ENCODE peak calls at places on chromosomes 6 and 20, in eight cellular contexts. One of them, this sample, is unnamed.

GRCh38 chr6:155544677-155545076 is 89.0 kb upstream of the NOX3 start:
- DNase-seq in IMR-90: no peak
- DNase-seq in PC-9: no peak
- DNase-seq in lung: no peak
- DNase-seq in cardiac muscle cell: no peak
- DNase-seq in colonic mucosa: no peak
- DNase-seq in right lobe of liver: no peak
- DNase-seq in CD8-positive, alpha-beta T cell: no peak
- DNase-seq in this sample: no peak

GRCh38 chr6:131255911-131256310 is 120.6 kb downstream of the AKAP7 start:
- DNase-seq in IMR-90: no peak
- DNase-seq in PC-9: peak; percentile 54
- DNase-seq in lung: no peak
- DNase-seq in cardiac muscle cell: no peak
- DNase-seq in colonic mucosa: no peak
- DNase-seq in right lobe of liver: no peak
- DNase-seq in CD8-positive, alpha-beta T cell: no peak
- DNase-seq in this sample: no peak

GRCh38 chr20:53493201-53493908 is 100.3 kb downstream of the ZNF217 start:
- DNase-seq in IMR-90: no peak
- DNase-seq in PC-9: no peak
- DNase-seq in lung: no peak
- DNase-seq in cardiac muscle cell: peak; percentile 4
- DNase-seq in colonic mucosa: no peak
- DNase-seq in right lobe of liver: no peak
- DNase-seq in CD8-positive, alpha-beta T cell: no peak
- DNase-seq in this sample: no peak

GRCh38 chr6:19452495-19452894 is 384.7 kb upstream of the ID4 start:
- DNase-seq in IMR-90: no peak
- DNase-seq in PC-9: no peak
- DNase-seq in lung: no peak
- DNase-seq in cardiac muscle cell: no peak
- DNase-seq in colonic mucosa: no peak
- DNase-seq in right lobe of liver: no peak
- DNase-seq in CD8-positive, alpha-beta T cell: no peak
- DNase-seq in this sample: no peak

GRCh38 chr6:163814494-163815364 is 400.2 kb downstream of the QKI start:
- DNase-seq in IMR-90: peak; percentile 88
- DNase-seq in PC-9: no peak
- DNase-seq in lung: no peak
- DNase-seq in cardiac muscle cell: peak; percentile 52
- DNase-seq in colonic mucosa: no peak
- DNase-seq in right lobe of liver: no peak
- DNase-seq in CD8-positive, alpha-beta T cell: no peak
- DNase-seq in this sample: no peak

GRCh38 chr20:32920066-32920465 is 61.3 kb downstream of the EFCAB8 start:
- DNase-seq in IMR-90: no peak
- DNase-seq in PC-9: no peak
- DNase-seq in lung: peak; percentile 26
- DNase-seq in cardiac muscle cell: no peak
- DNase-seq in colonic mucosa: no peak
- DNase-seq in right lobe of liver: no peak
- DNase-seq in CD8-positive, alpha-beta T cell: no peak
- DNase-seq in this sample: no peak

GRCh38 chr6:16273266-16273665 is 34.9 kb downstream of the GMPR start:
- DNase-seq in IMR-90: peak; percentile 61
- DNase-seq in PC-9: no peak
- DNase-seq in lung: no peak
- DNase-seq in cardiac muscle cell: peak; percentile 77
- DNase-seq in colonic mucosa: no peak
- DNase-seq in right lobe of liver: no peak
- DNase-seq in CD8-positive, alpha-beta T cell: no peak
- DNase-seq in this sample: no peak

GRCh38 chr6:130625825-130626500 is 201.2 kb upstream of the SMLR1 start:
- DNase-seq in IMR-90: peak; percentile 44
- DNase-seq in PC-9: no peak
- DNase-seq in lung: no peak
- DNase-seq in cardiac muscle cell: peak; percentile 17
- DNase-seq in colonic mucosa: no peak
- DNase-seq in right lobe of liver: no peak
- DNase-seq in CD8-positive, alpha-beta T cell: no peak
- DNase-seq in this sample: no peak

GRCh38 chr6:29553268-29554057 is 6.1 kb downstream of the UBD start:
- DNase-seq in IMR-90: peak; percentile 54
- DNase-seq in PC-9: no peak
- DNase-seq in lung: peak; percentile 77
- DNase-seq in cardiac muscle cell: peak; percentile 84
- DNase-seq in colonic mucosa: peak; percentile 47
- DNase-seq in right lobe of liver: peak; percentile 54
- DNase-seq in CD8-positive, alpha-beta T cell: no peak
- DNase-seq in this sample: peak; percentile 43

GRCh38 chr6:104566411-104566810 is 293.3 kb downstream of the HACE1 start:
- DNase-seq in IMR-90: no peak
- DNase-seq in PC-9: no peak
- DNase-seq in lung: no peak
- DNase-seq in cardiac muscle cell: no peak
- DNase-seq in colonic mucosa: no peak
- DNase-seq in right lobe of liver: no peak
- DNase-seq in CD8-positive, alpha-beta T cell: no peak
- DNase-seq in this sample: no peak

GRCh38 chr6:147023581-147023980 is 180.6 kb upstream of the STXBP5 start:
- DNase-seq in IMR-90: peak; percentile 11
- DNase-seq in PC-9: no peak
- DNase-seq in lung: no peak
- DNase-seq in cardiac muscle cell: no peak
- DNase-seq in colonic mucosa: no peak
- DNase-seq in right lobe of liver: no peak
- DNase-seq in CD8-positive, alpha-beta T cell: no peak
- DNase-seq in this sample: no peak

GRCh38 chr6:9138856-9139426 is 703.6 kb upstream of the SLC35B3 start:
- DNase-seq in IMR-90: peak; percentile 28
- DNase-seq in PC-9: no peak
- DNase-seq in lung: no peak
- DNase-seq in cardiac muscle cell: no peak
- DNase-seq in colonic mucosa: no peak
- DNase-seq in right lobe of liver: no peak
- DNase-seq in CD8-positive, alpha-beta T cell: no peak
- DNase-seq in this sample: no peak

GRCh38 chr6:165883851-165884640 is 221.0 kb upstream of the PDE10A start:
- DNase-seq in IMR-90: peak; percentile 59
- DNase-seq in PC-9: no peak
- DNase-seq in lung: no peak
- DNase-seq in cardiac muscle cell: peak; percentile 22
- DNase-seq in colonic mucosa: no peak
- DNase-seq in right lobe of liver: no peak
- DNase-seq in CD8-positive, alpha-beta T cell: no peak
- DNase-seq in this sample: no peak

GRCh38 chr6:31144296-31144969 is 5.6 kb upstream of the PSORS1C2 start:
- DNase-seq in IMR-90: no peak
- DNase-seq in PC-9: no peak
- DNase-seq in lung: no peak
- DNase-seq in cardiac muscle cell: no peak
- DNase-seq in colonic mucosa: peak; percentile 86
- DNase-seq in right lobe of liver: no peak
- DNase-seq in CD8-positive, alpha-beta T cell: no peak
- DNase-seq in this sample: no peak

GRCh38 chr6:119171442-119171841 is 93.0 kb upstream of the FAM184A start:
- DNase-seq in IMR-90: no peak
- DNase-seq in PC-9: no peak
- DNase-seq in lung: no peak
- DNase-seq in cardiac muscle cell: no peak
- DNase-seq in colonic mucosa: no peak
- DNase-seq in right lobe of liver: no peak
- DNase-seq in CD8-positive, alpha-beta T cell: no peak
- DNase-seq in this sample: no peak

GRCh38 chr20:33803921-33804337 is 7.2 kb upstream of the CHMP4B start:
- DNase-seq in IMR-90: peak; percentile 83
- DNase-seq in PC-9: peak; percentile 72
- DNase-seq in lung: no peak
- DNase-seq in cardiac muscle cell: peak; percentile 85
- DNase-seq in colonic mucosa: no peak
- DNase-seq in right lobe of liver: no peak
- DNase-seq in CD8-positive, alpha-beta T cell: no peak
- DNase-seq in this sample: no peak

GRCh38 chr6:130583268-130583667 is 217.5 kb downstream of the TMEM200A start:
- DNase-seq in IMR-90: no peak
- DNase-seq in PC-9: no peak
- DNase-seq in lung: no peak
- DNase-seq in cardiac muscle cell: no peak
- DNase-seq in colonic mucosa: no peak
- DNase-seq in right lobe of liver: no peak
- DNase-seq in CD8-positive, alpha-beta T cell: no peak
- DNase-seq in this sample: no peak

GRCh38 chr20:5504061-5504739 is 187.4 kb upstream of the PROKR2 start:
- DNase-seq in IMR-90: no peak
- DNase-seq in PC-9: no peak
- DNase-seq in lung: peak; percentile 49
- DNase-seq in cardiac muscle cell: peak; percentile 60
- DNase-seq in colonic mucosa: peak; percentile 76
- DNase-seq in right lobe of liver: peak; percentile 31
- DNase-seq in CD8-positive, alpha-beta T cell: no peak
- DNase-seq in this sample: no peak

GRCh38 chr6:45697605-45698004 is 318.1 kb downstream of the CLIC5 start:
- DNase-seq in IMR-90: peak; percentile 99
- DNase-seq in PC-9: peak; percentile 86
- DNase-seq in lung: no peak
- DNase-seq in cardiac muscle cell: peak; percentile 93
- DNase-seq in colonic mucosa: no peak
- DNase-seq in right lobe of liver: no peak
- DNase-seq in CD8-positive, alpha-beta T cell: no peak
- DNase-seq in this sample: no peak

DNA sequence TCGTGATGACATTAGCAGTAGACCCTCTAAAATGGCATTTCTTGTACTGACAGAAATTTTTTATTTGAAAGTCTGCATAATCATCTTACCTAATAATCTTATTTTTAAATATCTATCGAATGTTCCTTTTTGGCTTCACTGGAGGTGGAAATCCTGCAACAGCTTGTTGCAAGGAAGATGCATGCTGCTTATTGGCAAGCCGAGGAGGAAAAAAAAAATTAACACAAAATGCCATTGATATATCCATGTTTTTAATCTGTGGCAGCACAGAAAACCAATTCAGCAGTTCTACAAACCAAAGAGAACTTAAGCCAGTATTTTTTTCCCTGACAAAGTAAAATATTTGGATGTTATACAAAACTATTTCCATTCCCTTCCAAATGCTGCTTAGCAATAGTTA is 231.5 kb downstream of the TMEM242 start:
- DNase-seq in IMR-90: no peak
- DNase-seq in PC-9: no peak
- DNase-seq in lung: no peak
- DNase-seq in cardiac muscle cell: no peak
- DNase-seq in colonic mucosa: no peak
- DNase-seq in right lobe of liver: no peak
- DNase-seq in CD8-positive, alpha-beta T cell: no peak
- DNase-seq in this sample: no peak
- H3K27ac ChIP-seq in IMR-90: no peak overlapping the region
- H3K27ac ChIP-seq in PC-9: no peak overlapping the region
- H3K27ac ChIP-seq in lung: no peak overlapping the region
- H3K27ac ChIP-seq in cardiac muscle cell: no peak overlapping the region
- H3K27ac ChIP-seq in colonic mucosa: no peak overlapping the region
- H3K27ac ChIP-seq in right lobe of liver: no peak overlapping the region
- H3K27ac ChIP-seq in CD8-positive, alpha-beta T cell: no peak overlapping the region
- H3K27ac ChIP-seq in this sample: no peak overlapping the region

DNA sequence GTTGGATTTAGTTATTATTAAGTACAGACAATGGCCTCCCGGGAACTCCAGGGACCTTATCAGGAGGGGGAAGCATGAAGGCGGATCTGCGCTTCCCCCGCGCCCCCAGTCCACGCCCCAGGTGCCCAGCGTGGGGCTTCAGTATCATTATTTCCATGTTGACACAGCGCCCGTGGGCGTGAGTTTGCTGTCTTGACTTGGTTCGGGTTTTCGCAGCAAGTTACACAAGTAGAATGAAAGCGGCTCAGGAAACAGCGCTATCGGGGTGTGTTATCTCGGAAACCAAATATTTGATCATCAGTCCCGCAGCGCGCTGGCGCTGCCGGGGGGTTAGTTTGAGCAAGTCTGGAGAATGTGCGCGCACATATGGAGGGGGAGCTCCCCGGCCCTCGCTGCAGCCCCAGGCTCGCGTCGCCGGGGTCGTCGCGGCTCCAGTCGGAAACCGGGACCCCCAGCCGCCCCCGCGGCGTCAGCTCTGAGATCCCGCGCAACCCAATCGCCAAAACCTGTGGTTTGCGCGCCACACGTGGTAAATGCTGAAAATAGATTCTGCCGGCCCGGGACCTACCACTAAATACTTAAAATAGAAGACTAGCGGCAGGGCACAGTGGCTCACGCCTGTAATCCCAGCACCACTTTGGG is 2.2 kb downstream of the BMP7 start:
- DNase-seq in IMR-90: no peak
- DNase-seq in PC-9: no peak
- DNase-seq in lung: no peak
- DNase-seq in cardiac muscle cell: no peak
- DNase-seq in colonic mucosa: no peak
- DNase-seq in right lobe of liver: no peak
- DNase-seq in CD8-positive, alpha-beta T cell: no peak
- DNase-seq in this sample: no peak
- H3K27me3 ChIP-seq in IMR-90: peaks cover 74% of the 10 kb centered on the region
- H3K27me3 ChIP-seq in PC-9: peaks cover 80% of the 10 kb centered on the region
- H3K27me3 ChIP-seq in lung: peaks cover 16% of the 10 kb centered on the region
- H3K27me3 ChIP-seq in cardiac muscle cell: peaks cover 16% of the 10 kb centered on the region
- H3K27me3 ChIP-seq in colonic mucosa: peaks cover 41% of the 10 kb centered on the region
- H3K27me3 ChIP-seq in right lobe of liver: peaks cover 17% of the 10 kb centered on the region
- H3K27me3 ChIP-seq in CD8-positive, alpha-beta T cell: peaks cover 3% of the 10 kb centered on the region
- H3K27me3 ChIP-seq in this sample: peaks cover 88% of the 10 kb centered on the region

GRCh38 chr6:91751496-91751895 is 1164.6 kb upstream of the MAP3K7 start:
- DNase-seq in IMR-90: no peak
- DNase-seq in PC-9: no peak
- DNase-seq in lung: no peak
- DNase-seq in cardiac muscle cell: no peak
- DNase-seq in colonic mucosa: no peak
- DNase-seq in right lobe of liver: no peak
- DNase-seq in CD8-positive, alpha-beta T cell: no peak
- DNase-seq in this sample: no peak
- TF ChIP-seq CTCF in IMR-90: no peak
- TF ChIP-seq CTCF in PC-9: no peak
- TF ChIP-seq CTCF in lung: no peak
- TF ChIP-seq CTCF in cardiac muscle cell: no peak
- TF ChIP-seq CTCF in colonic mucosa: no peak
- TF ChIP-seq CTCF in right lobe of liver: no peak
- TF ChIP-seq CTCF in CD8-positive, alpha-beta T cell: no peak
- TF ChIP-seq CTCF in this sample: no peak

DNA sequence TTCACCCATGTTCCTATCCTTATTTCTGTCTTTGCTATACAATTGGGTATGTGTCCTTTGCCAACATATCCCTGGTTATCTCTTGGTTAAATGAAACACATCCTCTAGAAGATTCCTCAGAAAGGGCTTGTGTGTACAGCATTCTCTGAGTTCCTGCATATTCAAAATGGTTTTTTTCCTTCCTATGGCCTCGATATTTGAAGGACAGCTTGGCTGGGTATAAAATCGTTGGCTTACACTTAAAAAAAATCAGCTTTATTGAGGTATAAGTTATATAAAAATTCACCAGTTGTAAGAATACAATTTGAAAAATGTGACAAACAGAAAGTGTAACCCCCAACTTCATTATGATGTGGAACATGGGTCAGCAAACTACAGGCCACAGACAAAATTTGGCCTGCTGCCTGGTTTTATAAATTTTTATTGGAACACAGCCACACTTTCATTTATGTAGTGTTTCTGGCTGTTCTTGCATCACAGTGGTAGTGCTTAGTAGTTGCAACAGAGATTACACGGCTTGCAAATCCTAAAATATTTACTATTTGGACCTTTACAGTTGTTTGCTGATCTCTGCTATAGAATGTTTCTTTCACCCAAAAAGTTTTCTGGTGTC is 16.7 kb downstream of the PCMT1 start:
- DNase-seq in IMR-90: peak; percentile 61
- DNase-seq in PC-9: peak; percentile 57
- DNase-seq in lung: no peak
- DNase-seq in cardiac muscle cell: peak; percentile 91
- DNase-seq in colonic mucosa: peak; percentile 23
- DNase-seq in right lobe of liver: no peak
- DNase-seq in CD8-positive, alpha-beta T cell: no peak
- DNase-seq in this sample: no peak
- H3K27ac ChIP-seq in IMR-90: no peak overlapping the region
- H3K27ac ChIP-seq in PC-9: peak overlapping the region; percentile 53
- H3K27ac ChIP-seq in lung: no peak overlapping the region
- H3K27ac ChIP-seq in cardiac muscle cell: no peak overlapping the region
- H3K27ac ChIP-seq in colonic mucosa: no peak overlapping the region
- H3K27ac ChIP-seq in right lobe of liver: no peak overlapping the region
- H3K27ac ChIP-seq in CD8-positive, alpha-beta T cell: no peak overlapping the region
- H3K27ac ChIP-seq in this sample: no peak overlapping the region